ENCODE peak calls at places on chromosomes 16 and 17, in eight cellular contexts. One of them, this sample, is unnamed.
A peak's percentile ranks its signal among the peaks of the same experiment; 100 is the strongest.

GRCh38 chr16:24610421-24610765 is 71.0 kb downstream of the RBBP6 start:
- DNase-seq in A549: no peak
- DNase-seq in fibroblast of pulmonary artery: peak; percentile 31
- DNase-seq in heart left ventricle: no peak
- DNase-seq in left lung: peak; percentile 78
- DNase-seq in NCI-H1417 treated with DMSO at 0.1 percent for 48 hours: no peak
- DNase-seq in psoas muscle: peak; percentile 30
- DNase-seq in anterior cingulate cortex: peak; percentile 34
- DNase-seq in this sample: no peak

GRCh38 chr16:12350945-12351344 is 374.4 kb downstream of the SNX29 start:
- DNase-seq in NCI-H1417 treated with DMSO at 0.1 percent for 48 hours: no peak
- DNase-seq in left lung: no peak
- DNase-seq in A549: no peak
- DNase-seq in fibroblast of pulmonary artery: no peak
- DNase-seq in heart left ventricle: no peak
- DNase-seq in anterior cingulate cortex: no peak
- DNase-seq in psoas muscle: no peak
- DNase-seq in this sample: no peak

GRCh38 chr16:81350306-81350615 is 35.5 kb downstream of the GAN start:
- DNase-seq in psoas muscle: no peak
- DNase-seq in anterior cingulate cortex: no peak
- DNase-seq in NCI-H1417 treated with DMSO at 0.1 percent for 48 hours: no peak
- DNase-seq in fibroblast of pulmonary artery: peak; percentile 8
- DNase-seq in left lung: no peak
- DNase-seq in heart left ventricle: no peak
- DNase-seq in A549: no peak
- DNase-seq in this sample: no peak

GRCh38 chr17:7019839-7020519 is 2.9 kb upstream of the BCL6B start:
- DNase-seq in anterior cingulate cortex: no peak
- DNase-seq in A549: peak; percentile 94
- DNase-seq in NCI-H1417 treated with DMSO at 0.1 percent for 48 hours: no peak
- DNase-seq in left lung: no peak
- DNase-seq in psoas muscle: peak; percentile 58
- DNase-seq in heart left ventricle: peak; percentile 66
- DNase-seq in fibroblast of pulmonary artery: peak; percentile 61
- DNase-seq in this sample: no peak

GRCh38 chr17:78252111-78252634 is 20.7 kb downstream of the TMEM235 start:
- DNase-seq in A549: no peak
- DNase-seq in anterior cingulate cortex: no peak
- DNase-seq in left lung: peak; percentile 76
- DNase-seq in NCI-H1417 treated with DMSO at 0.1 percent for 48 hours: no peak
- DNase-seq in heart left ventricle: no peak
- DNase-seq in fibroblast of pulmonary artery: no peak
- DNase-seq in psoas muscle: no peak
- DNase-seq in this sample: no peak

GRCh38 chr16:48479955-48480354 is 94.7 kb upstream of the SIAH1 start:
- DNase-seq in left lung: no peak
- DNase-seq in psoas muscle: no peak
- DNase-seq in NCI-H1417 treated with DMSO at 0.1 percent for 48 hours: no peak
- DNase-seq in fibroblast of pulmonary artery: peak; percentile 55
- DNase-seq in anterior cingulate cortex: no peak
- DNase-seq in heart left ventricle: no peak
- DNase-seq in A549: no peak
- DNase-seq in this sample: no peak

GRCh38 chr16:27446721-27447120 is 44.7 kb downstream of the IL21R start:
- DNase-seq in A549: no peak
- DNase-seq in psoas muscle: no peak
- DNase-seq in anterior cingulate cortex: no peak
- DNase-seq in NCI-H1417 treated with DMSO at 0.1 percent for 48 hours: no peak
- DNase-seq in fibroblast of pulmonary artery: no peak
- DNase-seq in heart left ventricle: no peak
- DNase-seq in left lung: no peak
- DNase-seq in this sample: no peak

GRCh38 chr16:12158428-12158827 is 181.9 kb downstream of the SNX29 start:
- DNase-seq in left lung: no peak
- DNase-seq in fibroblast of pulmonary artery: peak; percentile 53
- DNase-seq in NCI-H1417 treated with DMSO at 0.1 percent for 48 hours: no peak
- DNase-seq in heart left ventricle: no peak
- DNase-seq in anterior cingulate cortex: no peak
- DNase-seq in A549: no peak
- DNase-seq in psoas muscle: peak; percentile 30
- DNase-seq in this sample: no peak

GRCh38 chr16:26016989-26017388 is 325.2 kb downstream of the HS3ST4 start:
- DNase-seq in psoas muscle: no peak
- DNase-seq in NCI-H1417 treated with DMSO at 0.1 percent for 48 hours: no peak
- DNase-seq in anterior cingulate cortex: no peak
- DNase-seq in heart left ventricle: no peak
- DNase-seq in left lung: no peak
- DNase-seq in A549: no peak
- DNase-seq in fibroblast of pulmonary artery: no peak
- DNase-seq in this sample: no peak

GRCh38 chr16:50037791-50038190 is 12.8 kb downstream of the CNEP1R1 start:
- DNase-seq in left lung: no peak
- DNase-seq in heart left ventricle: no peak
- DNase-seq in fibroblast of pulmonary artery: peak; percentile 65
- DNase-seq in anterior cingulate cortex: no peak
- DNase-seq in A549: no peak
- DNase-seq in NCI-H1417 treated with DMSO at 0.1 percent for 48 hours: no peak
- DNase-seq in psoas muscle: no peak
- DNase-seq in this sample: no peak

GRCh38 chr16:9338068-9338467 is 246.6 kb downstream of the HAPSTR1 start:
- DNase-seq in psoas muscle: no peak
- DNase-seq in anterior cingulate cortex: no peak
- DNase-seq in fibroblast of pulmonary artery: no peak
- DNase-seq in heart left ventricle: no peak
- DNase-seq in left lung: no peak
- DNase-seq in A549: no peak
- DNase-seq in NCI-H1417 treated with DMSO at 0.1 percent for 48 hours: no peak
- DNase-seq in this sample: no peak

GRCh38 chr16:72902276-72902675 is 145.7 kb downstream of the ZFHX3 start:
- DNase-seq in fibroblast of pulmonary artery: no peak
- DNase-seq in A549: no peak
- DNase-seq in NCI-H1417 treated with DMSO at 0.1 percent for 48 hours: no peak
- DNase-seq in heart left ventricle: no peak
- DNase-seq in anterior cingulate cortex: no peak
- DNase-seq in left lung: no peak
- DNase-seq in psoas muscle: no peak
- DNase-seq in this sample: no peak

GRCh38 chr17:7220593-7221280 is 999 bp downstream of the ACADVL start:
- DNase-seq in psoas muscle: peak; percentile 65
- DNase-seq in anterior cingulate cortex: peak; percentile 31
- DNase-seq in NCI-H1417 treated with DMSO at 0.1 percent for 48 hours: no peak
- DNase-seq in heart left ventricle: peak; percentile 64
- DNase-seq in fibroblast of pulmonary artery: peak; percentile 73
- DNase-seq in left lung: no peak
- DNase-seq in A549: peak; percentile 92
- DNase-seq in this sample: no peak

GRCh38 chr16:68696514-68696913 is 40.6 kb upstream of the CDH1 start:
- DNase-seq in left lung: no peak
- DNase-seq in heart left ventricle: no peak
- DNase-seq in psoas muscle: no peak
- DNase-seq in A549: no peak
- DNase-seq in NCI-H1417 treated with DMSO at 0.1 percent for 48 hours: no peak
- DNase-seq in fibroblast of pulmonary artery: no peak
- DNase-seq in anterior cingulate cortex: no peak
- DNase-seq in this sample: no peak

GRCh38 chr17:57488856-57489255 is 232.5 kb downstream of the MSI2 start:
- DNase-seq in psoas muscle: peak; percentile 31
- DNase-seq in anterior cingulate cortex: no peak
- DNase-seq in heart left ventricle: no peak
- DNase-seq in NCI-H1417 treated with DMSO at 0.1 percent for 48 hours: no peak
- DNase-seq in A549: no peak
- DNase-seq in fibroblast of pulmonary artery: no peak
- DNase-seq in left lung: no peak
- DNase-seq in this sample: no peak

GRCh38 chr17:18921912-18922451 is 30.0 kb upstream of the SLC5A10 start:
- DNase-seq in left lung: no peak
- DNase-seq in NCI-H1417 treated with DMSO at 0.1 percent for 48 hours: no peak
- DNase-seq in psoas muscle: no peak
- DNase-seq in anterior cingulate cortex: no peak
- DNase-seq in A549: peak; percentile 96
- DNase-seq in heart left ventricle: no peak
- DNase-seq in fibroblast of pulmonary artery: peak; percentile 56
- DNase-seq in this sample: no peak